ENCODE peak calls at places on chromosome 15, in eight cellular contexts. J, M, C, G, W, Q, N and X are unnamed samples.

GRCh38 chr15:90143176-90143655 is 40.9 kb upstream of the IDH2 start:
- DNase-seq in J (peak; percentile 16), M (peak; percentile 66), C (peak; percentile 80), G (peak; percentile 79), W (peak; percentile 97), Q (peak; percentile 42), N (no peak), X (no peak)

GRCh38 chr15:61441901-61442300 is 212.8 kb upstream of the RORA start:
- DNase-seq in J (no peak), M (no peak), C (no peak), G (no peak), W (no peak), Q (no peak), N (no peak), X (no peak)

GRCh38 chr15:75232252-75232813 is 25.8 kb upstream of the GOLGA6C start:
- DNase-seq in J (no peak), M (no peak), C (no peak), G (no peak), W (no peak), Q (no peak), N (no peak), X (no peak)

GRCh38 chr15:60721706-60722105 is 242.8 kb upstream of the ICE2 start:
- DNase-seq in J (no peak), M (no peak), C (no peak), G (no peak), W (no peak), Q (no peak), N (no peak), X (no peak)

GRCh38 chr15:68389936-68390790 is 41.8 kb downstream of the ITGA11 start:
- DNase-seq in J (no peak), M (no peak), C (no peak), G (peak; percentile 17), W (no peak), Q (no peak), N (no peak), X (peak; percentile 5)

GRCh38 chr15:100259266-100259665 is 82.5 kb downstream of the ADAMTS17 start:
- DNase-seq in J (no peak), M (no peak), C (no peak), G (no peak), W (no peak), Q (no peak), N (no peak), X (no peak)

GRCh38 chr15:29057856-29058255 is 172.1 kb downstream of the APBA2 start:
- DNase-seq in J (no peak), M (no peak), C (no peak), G (no peak), W (no peak), Q (no peak), N (no peak), X (no peak)

GRCh38 chr15:74006774-74007639 is 12.5 kb downstream of the PML start:
- DNase-seq in J (no peak), M (no peak), C (no peak), G (no peak), W (no peak), Q (no peak), N (no peak), X (no peak)

GRCh38 chr15:39580117-39580629 is 706 bp upstream of the THBS1 start:
- DNase-seq in J (peak; percentile 89), M (peak; percentile 18), C (peak; percentile 58), G (peak; percentile 94), W (peak; percentile 85), Q (peak; percentile 80), N (peak; percentile 76), X (peak; percentile 96)

GRCh38 chr15:88714782-88715372 is 76.1 kb downstream of the ISG20 start:
- DNase-seq in J (no peak), M (no peak), C (no peak), G (no peak), W (no peak), Q (no peak), N (no peak), X (no peak)

GRCh38 chr15:90035835-90036220 is 34.7 kb downstream of the ZNF710 start:
- DNase-seq in J (no peak), M (no peak), C (no peak), G (no peak), W (no peak), Q (peak; percentile 37), N (peak; percentile 26), X (no peak)

GRCh38 chr15:51736646-51737537 is 563 bp downstream of the LYSMD2 start:
- DNase-seq in J (no peak), M (peak; percentile 68), C (no peak), G (peak; percentile 51), W (peak; percentile 67), Q (no peak), N (no peak), X (peak; percentile 29)